ENCODE peak calls at places on chromosomes 1 and 21, in seven cellular contexts. One of them, this sample, is unnamed.

GRCh38 chr1:38817958-38818705 is 41.4 kb downstream of the RRAGC start:
- DNase-seq in neural progenitor cell: peak
- DNase-seq in adrenal gland: peak
- DNase-seq in pancreas: peak
- DNase-seq in RWPE2: no peak
- DNase-seq in mesendoderm: peak
- DNase-seq in A549: no peak
- DNase-seq in this sample: no peak

GRCh38 chr1:162590101-162590500 is 28.6 kb downstream of the UAP1 start:
- DNase-seq in mesendoderm: no peak
- DNase-seq in A549: no peak
- DNase-seq in pancreas: no peak
- DNase-seq in neural progenitor cell: no peak
- DNase-seq in adrenal gland: no peak
- DNase-seq in RWPE2: no peak
- DNase-seq in this sample: no peak

GRCh38 chr1:247948558-247948957 is at the start of gene OR2L8:
- DNase-seq in adrenal gland: no peak
- DNase-seq in mesendoderm: no peak
- DNase-seq in pancreas: no peak
- DNase-seq in RWPE2: no peak
- DNase-seq in neural progenitor cell: no peak
- DNase-seq in A549: no peak
- DNase-seq in this sample: no peak

GRCh38 chr1:247331526-247332214 is at the start of gene ZNF496:
- DNase-seq in A549: peak
- DNase-seq in neural progenitor cell: peak
- DNase-seq in pancreas: peak
- DNase-seq in adrenal gland: peak
- DNase-seq in RWPE2: peak
- DNase-seq in mesendoderm: peak
- DNase-seq in this sample: no peak

GRCh38 chr1:201294876-201295275 is 11.6 kb downstream of the PKP1 start:
- DNase-seq in pancreas: no peak
- DNase-seq in mesendoderm: no peak
- DNase-seq in A549: no peak
- DNase-seq in neural progenitor cell: peak
- DNase-seq in RWPE2: no peak
- DNase-seq in adrenal gland: no peak
- DNase-seq in this sample: no peak

GRCh38 chr1:244113532-244114320 is 62.6 kb downstream of the ZBTB18 start:
- DNase-seq in mesendoderm: peak
- DNase-seq in A549: no peak
- DNase-seq in RWPE2: no peak
- DNase-seq in pancreas: no peak
- DNase-seq in neural progenitor cell: no peak
- DNase-seq in adrenal gland: no peak
- DNase-seq in this sample: no peak

GRCh38 chr1:43999455-43999854 is 8.1 kb downstream of the CCDC24 start:
- DNase-seq in adrenal gland: no peak
- DNase-seq in mesendoderm: no peak
- DNase-seq in pancreas: no peak
- DNase-seq in neural progenitor cell: no peak
- DNase-seq in A549: no peak
- DNase-seq in RWPE2: no peak
- DNase-seq in this sample: no peak

GRCh38 chr1:201501812-201502510 is 5.0 kb downstream of the CSRP1 start:
- DNase-seq in A549: no peak
- DNase-seq in pancreas: peak
- DNase-seq in RWPE2: no peak
- DNase-seq in mesendoderm: no peak
- DNase-seq in neural progenitor cell: no peak
- DNase-seq in adrenal gland: no peak
- DNase-seq in this sample: no peak

GRCh38 chr1:78303620-78304019 is 187.2 kb upstream of the PTGFR start:
- DNase-seq in pancreas: peak
- DNase-seq in neural progenitor cell: no peak
- DNase-seq in adrenal gland: peak
- DNase-seq in RWPE2: peak
- DNase-seq in A549: peak
- DNase-seq in mesendoderm: no peak
- DNase-seq in this sample: peak

GRCh38 chr1:233719626-233720334 is 105.9 kb downstream of the KCNK1 start:
- DNase-seq in adrenal gland: no peak
- DNase-seq in A549: no peak
- DNase-seq in RWPE2: no peak
- DNase-seq in pancreas: no peak
- DNase-seq in mesendoderm: peak
- DNase-seq in neural progenitor cell: no peak
- DNase-seq in this sample: no peak

GRCh38 chr1:151435174-151435573 is 24.1 kb downstream of the POGZ start:
- DNase-seq in A549: no peak
- DNase-seq in adrenal gland: no peak
- DNase-seq in RWPE2: no peak
- DNase-seq in pancreas: no peak
- DNase-seq in neural progenitor cell: no peak
- DNase-seq in mesendoderm: no peak
- DNase-seq in this sample: no peak

GRCh38 chr1:228215663-228216116 is 7.8 kb downstream of the OBSCN start:
- DNase-seq in mesendoderm: no peak
- DNase-seq in adrenal gland: no peak
- DNase-seq in neural progenitor cell: no peak
- DNase-seq in A549: no peak
- DNase-seq in RWPE2: no peak
- DNase-seq in pancreas: no peak
- DNase-seq in this sample: no peak

GRCh38 chr1:151547119-151547899 is 7.2 kb downstream of the TUFT1 start:
- DNase-seq in A549: peak
- DNase-seq in adrenal gland: peak
- DNase-seq in neural progenitor cell: peak
- DNase-seq in RWPE2: peak
- DNase-seq in pancreas: peak
- DNase-seq in mesendoderm: peak
- DNase-seq in this sample: peak

GRCh38 chr1:119737040-119737682 is 25.4 kb downstream of the PHGDH start:
- DNase-seq in neural progenitor cell: no peak
- DNase-seq in RWPE2: no peak
- DNase-seq in pancreas: peak
- DNase-seq in A549: no peak
- DNase-seq in mesendoderm: no peak
- DNase-seq in adrenal gland: peak
- DNase-seq in this sample: no peak

GRCh38 chr1:230287674-230288315 is 138.3 kb downstream of the PGBD5 start:
- DNase-seq in mesendoderm: no peak
- DNase-seq in neural progenitor cell: no peak
- DNase-seq in RWPE2: no peak
- DNase-seq in A549: no peak
- DNase-seq in pancreas: no peak
- DNase-seq in adrenal gland: no peak
- DNase-seq in this sample: no peak

GRCh38 chr1:41153750-41154274 is 88.3 kb downstream of the SCMH1 start:
- DNase-seq in adrenal gland: no peak
- DNase-seq in neural progenitor cell: no peak
- DNase-seq in mesendoderm: no peak
- DNase-seq in RWPE2: no peak
- DNase-seq in pancreas: no peak
- DNase-seq in A549: no peak
- DNase-seq in this sample: no peak

GRCh38 chr1:201461783-201462441 is 7.1 kb downstream of the PHLDA3 start:
- DNase-seq in neural progenitor cell: no peak
- DNase-seq in A549: peak
- DNase-seq in RWPE2: peak
- DNase-seq in mesendoderm: no peak
- DNase-seq in adrenal gland: peak
- DNase-seq in pancreas: peak
- DNase-seq in this sample: peak

GRCh38 chr1:226157761-226158316 is 28.7 kb downstream of the ACBD3 start:
- DNase-seq in pancreas: no peak
- DNase-seq in adrenal gland: no peak
- DNase-seq in mesendoderm: no peak
- DNase-seq in A549: no peak
- DNase-seq in RWPE2: no peak
- DNase-seq in neural progenitor cell: no peak
- DNase-seq in this sample: no peak

GRCh38 chr1:12398135-12398450 is 168.3 kb downstream of the VPS13D start:
- DNase-seq in A549: no peak
- DNase-seq in mesendoderm: no peak
- DNase-seq in RWPE2: no peak
- DNase-seq in pancreas: no peak
- DNase-seq in neural progenitor cell: no peak
- DNase-seq in adrenal gland: no peak
- DNase-seq in this sample: no peak

GRCh38 chr21:40284481-40284880 is 417.2 kb downstream of the PCP4 start:
- DNase-seq in mesendoderm: no peak
- DNase-seq in pancreas: no peak
- DNase-seq in neural progenitor cell: no peak
- DNase-seq in RWPE2: no peak
- DNase-seq in adrenal gland: no peak
- DNase-seq in A549: no peak
- DNase-seq in this sample: no peak

GRCh38 chr1:58585591-58586151 is 8.6 kb upstream of the TACSTD2 start:
- DNase-seq in pancreas: no peak
- DNase-seq in adrenal gland: no peak
- DNase-seq in mesendoderm: no peak
- DNase-seq in A549: no peak
- DNase-seq in neural progenitor cell: no peak
- DNase-seq in RWPE2: no peak
- DNase-seq in this sample: peak

GRCh38 chr1:44318097-44319088 is 36.7 kb downstream of the ERI3 start:
- DNase-seq in pancreas: peak
- DNase-seq in A549: peak
- DNase-seq in adrenal gland: peak
- DNase-seq in neural progenitor cell: peak
- DNase-seq in RWPE2: no peak
- DNase-seq in mesendoderm: peak
- DNase-seq in this sample: no peak

GRCh38 chr1:66641851-66642473 is 108.0 kb downstream of the SGIP1 start:
- DNase-seq in RWPE2: no peak
- DNase-seq in adrenal gland: no peak
- DNase-seq in pancreas: no peak
- DNase-seq in A549: no peak
- DNase-seq in neural progenitor cell: no peak
- DNase-seq in mesendoderm: peak
- DNase-seq in this sample: no peak

GRCh38 chr1:87329051-87329755 is 523 bp downstream of the LMO4 start:
- DNase-seq in adrenal gland: peak
- DNase-seq in neural progenitor cell: peak
- DNase-seq in pancreas: peak
- DNase-seq in A549: no peak
- DNase-seq in mesendoderm: peak
- DNase-seq in RWPE2: no peak
- DNase-seq in this sample: no peak

GRCh38 chr1:181033128-181033798 is 520 bp upstream of the MR1 start:
- DNase-seq in mesendoderm: no peak
- DNase-seq in pancreas: no peak
- DNase-seq in neural progenitor cell: no peak
- DNase-seq in A549: peak
- DNase-seq in RWPE2: no peak
- DNase-seq in adrenal gland: peak
- DNase-seq in this sample: peak

GRCh38 chr1:155174334-155175280 is 958 bp downstream of the TRIM46 start:
- DNase-seq in pancreas: no peak
- DNase-seq in adrenal gland: no peak
- DNase-seq in neural progenitor cell: peak
- DNase-seq in mesendoderm: peak
- DNase-seq in RWPE2: no peak
- DNase-seq in A549: no peak
- DNase-seq in this sample: no peak

GRCh38 chr1:6961289-6961688 is 176.0 kb downstream of the CAMTA1 start:
- DNase-seq in A549: no peak
- DNase-seq in neural progenitor cell: no peak
- DNase-seq in RWPE2: no peak
- DNase-seq in pancreas: no peak
- DNase-seq in mesendoderm: no peak
- DNase-seq in adrenal gland: no peak
- DNase-seq in this sample: no peak
- H3K27ac ChIP-seq in A549: peak
- H3K27ac ChIP-seq in neural progenitor cell: no peak
- H3K27ac ChIP-seq in RWPE2: no peak
- H3K27ac ChIP-seq in pancreas: no peak
- H3K27ac ChIP-seq in mesendoderm: no peak
- H3K27ac ChIP-seq in adrenal gland: no peak
- H3K27ac ChIP-seq in this sample: no peak

DNA sequence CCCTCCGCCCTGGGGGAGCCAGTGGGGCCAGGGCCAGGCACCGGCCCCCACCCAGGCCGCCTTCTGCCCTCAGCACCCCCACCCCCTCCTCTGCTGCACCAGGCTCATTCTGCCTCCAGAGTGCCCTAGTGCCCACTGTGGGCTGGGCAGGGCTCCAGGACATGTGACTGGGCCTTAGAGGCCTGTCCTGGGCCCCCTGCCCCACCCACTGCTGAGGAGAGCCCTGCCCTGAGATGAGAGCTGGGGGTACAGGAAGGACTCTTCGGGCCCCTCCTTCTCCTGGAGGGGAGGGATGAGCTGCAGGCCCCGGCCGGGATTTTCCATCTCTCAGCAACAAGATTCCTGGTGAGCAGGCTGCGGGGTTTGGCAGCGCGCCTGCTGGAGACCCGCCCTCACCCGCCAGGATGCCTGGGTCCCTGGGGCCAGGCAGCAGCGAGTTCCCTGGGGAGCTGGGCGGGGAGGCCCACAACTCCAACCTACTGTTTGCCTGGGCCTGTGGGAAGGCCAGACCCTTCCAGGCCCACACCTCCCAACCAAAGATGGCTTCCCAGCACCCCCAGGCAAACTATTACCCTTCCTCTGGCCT is 14.0 kb downstream of the AHDC1 start:
- DNase-seq in neural progenitor cell: no peak
- DNase-seq in pancreas: no peak
- DNase-seq in RWPE2: no peak
- DNase-seq in adrenal gland: peak
- DNase-seq in A549: peak
- DNase-seq in mesendoderm: no peak
- DNase-seq in this sample: no peak
- H3K27ac ChIP-seq in neural progenitor cell: peak
- H3K27ac ChIP-seq in pancreas: no peak
- H3K27ac ChIP-seq in RWPE2: peak
- H3K27ac ChIP-seq in adrenal gland: peak
- H3K27ac ChIP-seq in A549: peak
- H3K27ac ChIP-seq in mesendoderm: no peak
- H3K27ac ChIP-seq in this sample: peak

DNA sequence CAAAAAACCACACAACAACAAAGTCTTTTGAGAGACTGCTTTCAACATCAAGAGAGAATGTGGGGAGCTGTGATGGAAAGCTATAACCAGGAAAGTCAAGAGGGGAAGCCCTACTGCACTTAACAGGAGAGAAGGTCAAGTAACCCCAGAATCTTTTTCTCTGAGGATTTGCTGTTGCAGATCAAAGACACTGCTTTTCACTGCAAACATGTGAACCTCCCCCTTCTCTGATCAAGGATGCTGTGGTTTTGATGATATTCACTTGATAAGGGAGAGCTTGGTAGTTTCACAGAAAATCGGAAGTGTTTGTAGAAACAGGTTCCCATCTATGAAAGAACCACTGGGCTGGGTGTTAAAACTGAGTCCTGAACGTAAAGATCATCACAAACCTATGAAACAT is 4.8 kb downstream of the ETV3 start:
- DNase-seq in RWPE2: no peak
- DNase-seq in neural progenitor cell: no peak
- DNase-seq in mesendoderm: no peak
- DNase-seq in pancreas: no peak
- DNase-seq in adrenal gland: no peak
- DNase-seq in A549: no peak
- DNase-seq in this sample: no peak
- H3K27ac ChIP-seq in RWPE2: no peak
- H3K27ac ChIP-seq in neural progenitor cell: no peak
- H3K27ac ChIP-seq in mesendoderm: no peak
- H3K27ac ChIP-seq in pancreas: no peak
- H3K27ac ChIP-seq in adrenal gland: no peak
- H3K27ac ChIP-seq in A549: no peak
- H3K27ac ChIP-seq in this sample: peak

GRCh38 chr21:42214921-42215320 is 4.0 kb upstream of the ABCG1 start:
- DNase-seq in neural progenitor cell: no peak
- DNase-seq in pancreas: no peak
- DNase-seq in RWPE2: peak
- DNase-seq in A549: no peak
- DNase-seq in mesendoderm: no peak
- DNase-seq in adrenal gland: no peak
- DNase-seq in this sample: no peak
- H3K27ac ChIP-seq in neural progenitor cell: no peak
- H3K27ac ChIP-seq in pancreas: no peak
- H3K27ac ChIP-seq in RWPE2: no peak
- H3K27ac ChIP-seq in A549: no peak
- H3K27ac ChIP-seq in mesendoderm: no peak
- H3K27ac ChIP-seq in adrenal gland: no peak
- H3K27ac ChIP-seq in this sample: no peak